ENCODE peak calls at places on chromosomes 5 and 9, in four cellular contexts. X is bronchial epithelial cell, A is neural progenitor cell, P is Panc1. B is an unnamed sample.

GRCh38 chr5:72818866-72819534 is 2.5 kb downstream of the TNPO1 start:
- DNase-seq in X (peak), A (peak), P (no peak), B (peak)

GRCh38 chr5:73387630-73388370 is 60.8 kb downstream of the FOXD1 start:
- DNase-seq in X (no peak), A (no peak), P (no peak), B (no peak)

GRCh38 chr5:112930082-112930344 is 8.0 kb upstream of the REEP5 start:
- DNase-seq in X (no peak), A (no peak), P (no peak), B (no peak)

GRCh38 chr5:2338686-2339085 is 412.8 kb downstream of the IRX2 start:
- DNase-seq in X (no peak), A (no peak), P (no peak), B (no peak)

GRCh38 chr5:38808666-38809343 is 37.0 kb upstream of the OSMR start:
- DNase-seq in X (no peak), A (no peak), P (no peak), B (no peak)

GRCh38 chr5:131825404-131826013 is 28.7 kb upstream of the FNIP1 start:
- DNase-seq in X (no peak), A (no peak), P (no peak), B (no peak)

GRCh38 chr5:68012429-68012828 is 203.1 kb upstream of the PIK3R1 start:
- DNase-seq in X (peak), A (no peak), P (no peak), B (peak)

GRCh38 chr5:132263548-132264261 is 6.2 kb downstream of the PDLIM4 start:
- DNase-seq in X (peak), A (no peak), P (no peak), B (peak)

GRCh38 chr5:65085181-65085580 is 316.5 kb downstream of the CWC27 start:
- DNase-seq in X (no peak), A (no peak), P (no peak), B (no peak)

GRCh38 chr5:96687080-96687479 is 24.9 kb downstream of the CAST start:
- DNase-seq in X (no peak), A (no peak), P (no peak), B (no peak)

GRCh38 chr9:72888943-72889342 is 63.9 kb downstream of the ALDH1A1 start:
- DNase-seq in X (no peak), A (no peak), P (no peak), B (no peak)

GRCh38 chr9:127177682-127178265 is 55.3 kb upstream of the ANGPTL2 start:
- DNase-seq in X (no peak), A (no peak), P (no peak), B (no peak)

GRCh38 chr9:76161103-76161502 is 233.1 kb downstream of the RFK start:
- DNase-seq in X (no peak), A (peak), P (no peak), B (no peak)

GRCh38 chr5:135332519-135333150 is 66.4 kb downstream of the MACROH2A1 start:
- DNase-seq in X (peak), A (peak), P (peak), B (peak)

GRCh38 chr9:93238953-93239352 is 55.0 kb downstream of the WNK2 start:
- DNase-seq in X (no peak), A (no peak), P (no peak), B (no peak)

GRCh38 chr9:78821126-78821822 is 524.3 kb downstream of the PSAT1 start:
- DNase-seq in X (peak), A (peak), P (no peak), B (peak)

GRCh38 chr5:67462150-67462549 is 265.6 kb upstream of the CD180 start:
- DNase-seq in X (no peak), A (no peak), P (no peak), B (no peak)

GRCh38 chr9:99326112-99326916 is 104.2 kb downstream of the SEC61B start:
- DNase-seq in X (no peak), A (peak), P (no peak), B (no peak)

GRCh38 chr9:89864257-89864656 is 259.4 kb downstream of the GADD45G start:
- DNase-seq in X (no peak), A (no peak), P (no peak), B (no peak)

GRCh38 chr9:114790521-114790920 is 15.3 kb downstream of the TNFSF15 start:
- DNase-seq in X (no peak), A (no peak), P (no peak), B (no peak)

GRCh38 chr5:5424736-5425135 is 2.3 kb downstream of the ICE1 start:
- DNase-seq in X (no peak), A (no peak), P (no peak), B (peak)

GRCh38 chr9:125409217-125409636 is 147.6 kb downstream of the GAPVD1 start:
- DNase-seq in X (no peak), A (no peak), P (no peak), B (no peak)

GRCh38 chr5:34486160-34486765 is 169.9 kb upstream of the RAI14 start:
- DNase-seq in X (peak), A (peak), P (peak), B (peak)
- H3K4me3 ChIP-seq in X (no peak), A (no peak), P (no peak), B (no peak)

DNA sequence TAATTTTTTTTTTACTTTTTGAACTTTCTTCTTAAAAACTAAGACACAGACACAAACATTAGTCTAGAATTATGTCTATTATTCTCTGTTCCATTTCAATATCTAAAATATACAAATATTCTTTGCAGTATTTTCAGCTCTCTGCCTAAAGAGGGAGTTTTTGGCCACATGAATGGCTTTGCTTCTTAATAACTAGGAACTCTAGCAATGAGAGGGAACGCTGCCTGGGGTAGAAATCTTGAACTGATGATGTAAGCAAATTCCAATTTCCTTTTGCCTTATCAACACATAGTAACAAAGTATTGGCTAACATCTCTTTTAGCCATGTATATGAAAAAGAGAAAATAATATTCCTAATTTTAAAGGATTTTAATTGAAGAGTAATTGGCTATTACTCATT is 51.9 kb downstream of the SLC25A46 start:
- DNase-seq in X (peak), A (no peak), P (no peak), B (peak)
- TF ChIP-seq CTCF in X (peak), A (no peak), P (peak), B (peak)

DNA sequence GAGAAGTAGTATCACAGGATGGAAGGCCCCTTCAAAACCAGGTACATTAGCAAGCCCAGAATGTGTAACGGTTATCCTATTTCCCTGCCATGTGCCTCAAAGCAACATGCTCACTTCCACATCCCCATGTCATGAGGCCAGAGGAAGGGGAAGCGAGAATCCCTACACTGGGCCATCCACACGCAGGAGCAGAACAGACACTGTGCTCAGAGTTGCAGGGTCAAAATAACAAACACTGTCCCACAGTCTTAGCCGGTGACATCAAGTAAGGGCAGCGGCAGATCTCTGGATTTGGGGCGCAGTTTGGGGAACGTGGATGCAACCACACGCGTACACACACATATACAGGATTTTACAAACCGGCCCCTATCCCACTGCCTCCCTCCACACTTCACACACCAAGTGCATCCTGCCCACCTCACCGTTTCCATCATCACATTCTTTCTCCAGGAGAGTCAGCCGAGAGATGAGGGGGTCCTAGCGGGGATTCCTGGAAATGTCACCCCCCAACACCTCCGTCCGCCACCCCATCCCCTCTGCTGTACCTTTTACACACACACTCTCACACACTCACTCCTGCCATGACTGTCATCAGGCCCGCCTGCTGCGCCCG is 774 bp downstream of the APBA1 start:
- DNase-seq in X (no peak), A (no peak), P (no peak), B (no peak)
- H3K4me3 ChIP-seq in X (peak), A (peak), P (no peak), B (peak)

GRCh38 chr9:129885670-129886106 is 50.4 kb downstream of the USP20 start:
- DNase-seq in X (peak), A (peak), P (peak), B (peak)

GRCh38 chr9:129886226-129887174 is 51.2 kb downstream of the USP20 start:
- DNase-seq in X (no peak), A (no peak), P (no peak), B (peak)

GRCh38 chr9:129887210-129888084 is 52.2 kb downstream of the USP20 start:
- DNase-seq in X (no peak), A (no peak), P (no peak), B (peak)

GRCh38 chr9:129884220-129885017 is 49.2 kb downstream of the USP20 start:
- DNase-seq in X (peak), A (peak), P (no peak), B (peak)

DNA sequence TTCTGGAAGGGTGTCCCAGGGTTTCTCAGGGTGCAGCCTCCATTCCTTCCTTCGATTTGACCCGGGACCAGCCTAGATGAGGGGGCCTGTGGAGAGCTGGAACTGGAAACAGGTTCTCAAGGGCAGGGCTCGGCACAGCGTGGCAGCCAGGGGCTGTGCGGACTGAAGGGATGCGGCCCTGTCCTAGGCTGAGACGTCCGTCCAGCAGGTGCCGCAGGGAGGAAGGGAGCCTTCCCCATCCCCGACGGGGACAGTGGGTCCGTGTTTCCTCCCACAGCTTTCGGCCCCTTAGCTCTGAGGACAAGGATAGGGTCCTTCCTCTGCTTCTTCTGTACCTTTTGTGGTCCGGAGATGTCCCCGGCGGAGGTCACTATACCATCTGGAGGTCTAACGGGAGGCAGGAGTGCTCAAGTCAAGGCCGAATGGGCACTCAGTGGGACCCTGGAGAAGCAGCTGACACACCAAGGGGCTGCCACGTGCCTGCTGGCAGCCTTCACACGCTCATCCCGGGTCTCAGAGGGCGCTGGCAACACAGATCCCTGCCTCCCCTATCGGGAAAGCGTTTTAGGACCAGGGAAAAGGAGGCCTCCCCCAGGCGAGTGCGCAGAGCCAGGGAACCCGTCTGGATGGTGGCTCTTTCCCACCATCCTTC is 49.9 kb downstream of the USP20 start:
- DNase-seq in X (no peak), A (peak), P (no peak), B (no peak)
- TF ChIP-seq CTCF in X (peak), A (no peak), P (no peak), B (no peak)

DNA sequence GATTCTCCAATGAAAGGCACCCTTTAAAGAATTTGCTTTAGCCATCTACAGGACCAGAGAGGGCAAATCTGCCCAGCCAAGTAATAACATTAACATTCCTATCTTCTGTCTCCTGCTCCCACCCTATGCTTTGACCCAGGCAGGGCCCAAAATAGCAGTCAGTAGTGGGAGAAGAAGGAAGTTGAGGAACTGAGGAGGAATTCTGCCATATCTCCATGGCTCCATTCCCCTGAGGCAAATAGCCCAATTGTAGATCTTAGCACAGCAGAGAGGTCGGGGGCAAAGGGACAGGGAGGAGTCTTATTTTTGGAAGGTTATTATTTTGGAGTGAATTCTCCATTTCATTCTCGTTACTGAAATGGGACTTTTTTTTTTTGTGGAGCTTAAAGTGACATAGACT is 111.1 kb upstream of the IFNK start:
- DNase-seq in X (no peak), A (no peak), P (no peak), B (no peak)
- H3K4me3 ChIP-seq in X (no peak), A (no peak), P (no peak), B (no peak)

DNA sequence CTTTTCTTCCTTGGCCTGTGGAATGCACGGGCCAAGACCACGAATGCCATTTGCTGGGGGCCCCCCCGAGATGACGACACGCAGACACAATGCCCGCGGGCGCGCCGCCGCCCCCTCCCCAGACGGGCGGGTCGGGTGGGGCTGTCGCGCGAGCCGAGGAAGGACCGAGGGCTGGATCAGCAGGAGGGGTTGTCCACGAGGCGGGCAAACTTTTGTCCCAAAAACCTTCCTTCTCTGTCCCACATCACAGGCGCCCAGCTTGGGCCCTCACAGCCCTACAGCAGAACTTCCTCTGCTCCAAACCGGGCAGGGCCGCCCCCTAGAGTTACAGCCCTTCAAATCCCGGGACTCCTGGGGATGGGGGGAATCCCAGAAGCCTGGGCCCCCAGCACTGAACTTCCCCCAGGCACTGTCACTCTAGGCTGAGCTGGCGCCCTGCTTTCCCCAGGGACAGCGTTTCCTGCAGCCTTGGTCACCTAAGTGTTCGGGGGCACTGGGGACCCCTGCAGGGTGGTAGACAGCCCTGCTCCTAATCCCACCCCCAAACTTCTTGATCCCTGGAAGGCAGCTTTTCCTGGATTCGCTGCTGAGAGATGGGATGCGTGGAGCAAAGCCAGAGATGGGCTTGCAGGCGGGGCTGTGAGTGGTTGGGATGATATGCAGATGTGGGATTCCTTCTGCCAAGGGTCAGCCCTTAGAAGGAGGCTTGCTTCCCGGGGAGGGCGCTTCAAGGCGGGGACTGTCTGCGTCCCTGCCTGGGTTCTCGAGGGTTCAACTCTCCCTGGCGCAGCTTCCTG is 980 bp downstream of the COL5A1 start:
- DNase-seq in X (peak), A (peak), P (no peak), B (peak)
- TF ChIP-seq CTCF in X (peak), A (peak), P (no peak), B (peak)

GRCh38 chr5:94890907-94891306 is 272.4 kb downstream of the SLF1 start:
- DNase-seq in X (peak), A (no peak), P (no peak), B (no peak)

GRCh38 chr5:94891565-94892362 is 273.3 kb downstream of the SLF1 start:
- DNase-seq in X (no peak), A (no peak), P (no peak), B (no peak)

GRCh38 chr5:94885931-94886330 is 267.5 kb downstream of the SLF1 start:
- DNase-seq in X (no peak), A (no peak), P (no peak), B (no peak)

GRCh38 chr5:94884294-94884693 is 265.8 kb downstream of the SLF1 start:
- DNase-seq in X (no peak), A (peak), P (no peak), B (no peak)

GRCh38 chr5:94888674-94889073 is 270.2 kb downstream of the SLF1 start:
- DNase-seq in X (no peak), A (no peak), P (no peak), B (no peak)
- H3K4me3 ChIP-seq in X (no peak), A (no peak), P (no peak), B (no peak)

B was measured in fibroblast of pulmonary artery.